ENCODE peak calls at places on chromosomes 16 and 17, in five cellular contexts. J, N, Z, R and C are unnamed samples.

GRCh38 chr16:87017388-87018012 is 299.7 kb downstream of the C16orf95 start:
- DNase-seq in N (no peak), R (peak; percentile 56), J (no peak), Z (no peak), C (no peak)

GRCh38 chr16:48535831-48536599 is 74.0 kb downstream of the N4BP1 start:
- DNase-seq in R (no peak), J (no peak), N (no peak), Z (peak; percentile 21), C (no peak)

GRCh38 chr16:87392823-87393679 is 915 bp downstream of the MAP1LC3B start:
- DNase-seq in Z (peak; percentile 56), N (peak; percentile 53), R (peak; percentile 41), J (no peak), C (no peak)

GRCh38 chr16:89000207-89000959 is 23.4 kb upstream of the CBFA2T3 start:
- DNase-seq in R (no peak), J (no peak), Z (no peak), N (no peak), C (no peak)

GRCh38 chr17:72566671-72567484 is 446.1 kb downstream of the SOX9 start:
- DNase-seq in Z (no peak), R (no peak), J (no peak), N (no peak), C (no peak)

GRCh38 chr17:65455972-65456343 is 105.5 kb downstream of the AXIN2 start:
- DNase-seq in N (no peak), R (no peak), J (no peak), Z (peak; percentile 27), C (no peak)

GRCh38 chr16:2085669-2086068 is 37.9 kb downstream of the TSC2 start:
- DNase-seq in R (no peak), J (no peak), Z (no peak), N (no peak), C (no peak)

GRCh38 chr17:5045496-5045895 is 10.3 kb upstream of the SLC52A1 start:
- DNase-seq in N (no peak), J (no peak), R (no peak), Z (no peak), C (no peak)

GRCh38 chr16:84641643-84642358 is 6.5 kb upstream of the KLHL36 start:
- DNase-seq in Z (no peak), N (no peak), J (no peak), R (no peak), C (no peak)

GRCh38 chr17:4335185-4335584 is 31.3 kb downstream of the UBE2G1 start:
- DNase-seq in N (no peak), J (no peak), Z (no peak), R (no peak), C (no peak)

GRCh38 chr17:72386619-72387237 is 265.9 kb downstream of the SOX9 start:
- DNase-seq in Z (no peak), N (no peak), R (no peak), J (no peak), C (no peak)

GRCh38 chr17:79986441-79987186 is 49.1 kb downstream of the TBC1D16 start:
- DNase-seq in N (no peak), Z (peak; percentile 50), R (no peak), J (no peak), C (no peak)

GRCh38 chr17:47719411-47720152 is 13.5 kb upstream of the TBX21 start:
- DNase-seq in J (no peak), Z (no peak), N (no peak), R (no peak), C (no peak)

GRCh38 chr16:84314814-84315213 is 20.1 kb downstream of the WFDC1 start:
- DNase-seq in Z (no peak), J (no peak), R (no peak), N (no peak), C (no peak)

GRCh38 chr16:46789075-46789474 is 40.9 kb upstream of the MYLK3 start:
- DNase-seq in R (no peak), J (no peak), N (no peak), Z (no peak), C (no peak)

GRCh38 chr16:17343028-17343427 is 127.7 kb downstream of the XYLT1 start:
- DNase-seq in N (no peak), Z (no peak), R (no peak), J (no peak), C (no peak)

GRCh38 chr16:85082553-85083050 is 29.7 kb downstream of the CIBAR2 start:
- DNase-seq in N (no peak), J (no peak), R (no peak), Z (no peak), C (no peak)

GRCh38 chr16:28207425-28207824 is 4.3 kb downstream of the XPO6 start:
- DNase-seq in Z (no peak), N (no peak), J (no peak), R (no peak), C (no peak)

GRCh38 chr17:80760501-80760900 is 215.9 kb downstream of the RPTOR start:
- DNase-seq in R (no peak), J (no peak), N (peak; percentile 77), Z (peak; percentile 29), C (no peak)

GRCh38 chr17:18213666-18214270 is 11.7 kb upstream of the LLGL1 start:
- DNase-seq in N (no peak), J (no peak), Z (no peak), R (no peak), C (no peak)

GRCh38 chr16:85361441-85362118 is 249.3 kb upstream of the CIBAR2 start:
- DNase-seq in Z (peak; percentile 94), R (no peak), J (no peak), N (peak; percentile 95), C (no peak)

DNA sequence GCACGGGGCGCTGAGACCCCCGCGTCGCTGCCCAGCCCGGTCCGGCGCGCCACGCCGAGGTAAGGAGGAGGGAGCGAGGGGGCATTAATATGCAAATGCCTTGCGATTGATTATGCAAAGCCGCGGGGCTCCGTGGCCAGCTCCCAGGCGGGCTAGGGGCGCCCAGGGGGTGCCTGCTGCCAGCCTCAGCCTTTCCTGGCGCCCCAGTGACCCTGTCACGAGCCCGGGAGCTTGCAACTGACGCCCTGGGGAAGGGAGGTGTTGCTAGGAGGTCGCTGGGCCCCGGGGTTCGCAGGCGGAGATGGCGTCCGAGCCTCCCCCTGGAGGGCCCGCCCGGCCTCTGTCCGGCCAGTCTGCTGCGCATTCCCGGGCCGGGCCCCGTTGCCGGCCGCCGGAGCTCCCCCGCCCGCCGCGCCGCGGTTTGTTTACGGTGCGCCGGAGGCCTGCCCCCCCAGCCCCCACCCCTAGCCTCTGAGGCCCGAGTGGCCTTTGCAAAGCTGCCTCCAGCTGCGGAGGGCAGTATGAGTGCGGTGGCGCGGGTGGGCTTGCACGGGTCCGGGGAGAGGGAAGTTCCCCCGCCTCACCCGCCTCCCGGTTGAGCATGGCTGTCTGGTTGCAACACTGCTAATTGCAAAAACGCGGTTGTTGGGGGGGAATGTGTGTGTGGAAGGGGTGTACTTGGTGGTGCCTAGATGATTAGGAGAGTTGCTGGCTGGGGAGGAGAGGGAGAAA is 435 bp downstream of the THRA start:
- DNase-seq in J (no peak), R (no peak), Z (peak; percentile 64), N (peak; percentile 51), C (peak; percentile 92)
- TF ChIP-seq POLR2A in J (no peak), R (no peak), Z (peak; percentile 77), N (no peak), C (no peak)

DNA sequence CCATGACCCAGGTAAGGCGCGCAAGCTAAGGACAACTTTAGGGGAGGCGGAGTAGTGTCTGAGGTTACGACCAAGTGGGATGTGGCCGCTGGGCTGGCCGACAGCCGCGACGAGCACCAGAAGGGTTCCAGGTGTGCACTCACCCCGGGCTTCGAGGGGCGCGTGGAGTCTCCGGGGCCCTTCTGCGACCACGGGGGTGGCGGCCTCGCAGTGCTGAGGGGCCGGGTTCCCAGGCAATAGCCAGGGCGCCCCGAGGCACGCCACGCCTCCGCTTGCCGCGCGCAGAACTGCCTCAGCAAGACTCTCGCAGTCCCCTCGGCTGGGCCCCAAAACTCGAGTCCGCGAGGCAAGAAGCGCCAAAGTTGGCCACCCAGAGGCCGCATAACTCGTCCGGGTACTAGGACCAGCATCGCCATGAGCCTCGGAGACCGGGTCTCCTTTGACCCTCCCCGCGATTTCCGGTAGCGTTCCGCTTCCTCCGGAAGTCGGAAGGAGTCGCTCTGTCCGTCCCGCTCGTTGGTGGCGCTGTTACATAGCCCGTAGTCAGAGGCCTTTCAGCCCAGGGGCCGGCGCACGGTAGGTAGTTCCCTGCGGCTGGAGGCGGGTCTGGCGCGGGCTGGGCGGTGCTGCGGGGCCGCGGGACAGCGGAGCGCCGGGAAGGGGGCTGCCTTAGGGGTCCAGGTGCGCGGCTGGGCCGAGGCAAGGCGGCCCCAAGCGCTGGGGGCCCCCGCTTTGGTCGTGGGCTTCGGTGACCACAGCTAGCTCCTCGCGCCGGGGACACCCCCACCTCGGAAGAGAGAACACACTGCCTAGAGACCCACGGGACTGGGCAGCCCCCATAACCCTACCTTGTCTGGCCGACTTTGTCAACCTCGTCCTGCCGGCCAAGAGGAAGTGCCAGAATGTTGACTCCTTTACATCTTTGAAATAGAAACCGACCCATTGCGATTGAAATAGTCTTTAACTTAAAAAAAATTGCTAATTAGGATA is at the start of the genes ADPRM and SCO1:
- DNase-seq in N (peak; percentile 95), R (peak; percentile 88), J (peak; percentile 69), Z (peak; percentile 96), C (peak; percentile 97)
- TF ChIP-seq POLR2A in N (peak; percentile 60), R (peak; percentile 78), J (no peak), Z (peak; percentile 90), C (peak; percentile 78)

GRCh38 chr17:38750312-38751121 is 2.0 kb upstream of the PSMB3 start:
- DNase-seq in Z (no peak), J (no peak), R (no peak), N (no peak), C (no peak)

GRCh38 chr17:38750044-38750311 is 1.8 kb upstream of the PCGF2 start:
- DNase-seq in J (no peak), R (no peak), Z (no peak), N (no peak), C (no peak)

GRCh38 chr17:38748329-38749221 is at the start of gene PCGF2:
- DNase-seq in Z (peak; percentile 87), J (no peak), R (peak; percentile 89), N (peak; percentile 85), C (peak; percentile 99)

GRCh38 chr17:38747385-38748328 is 479 bp downstream of the PCGF2 start:
- DNase-seq in J (no peak), R (no peak), N (no peak), Z (peak; percentile 66), C (no peak)

GRCh38 chr17:38749222-38750043 is 1.3 kb upstream of the PCGF2 start:
- DNase-seq in R (peak; percentile 65), N (peak; percentile 81), Z (peak; percentile 75), J (no peak), C (peak; percentile 96)
- TF ChIP-seq POLR2A in R (peak; percentile 96), N (no peak), Z (peak; percentile 75), J (no peak), C (peak; percentile 50)

DNA sequence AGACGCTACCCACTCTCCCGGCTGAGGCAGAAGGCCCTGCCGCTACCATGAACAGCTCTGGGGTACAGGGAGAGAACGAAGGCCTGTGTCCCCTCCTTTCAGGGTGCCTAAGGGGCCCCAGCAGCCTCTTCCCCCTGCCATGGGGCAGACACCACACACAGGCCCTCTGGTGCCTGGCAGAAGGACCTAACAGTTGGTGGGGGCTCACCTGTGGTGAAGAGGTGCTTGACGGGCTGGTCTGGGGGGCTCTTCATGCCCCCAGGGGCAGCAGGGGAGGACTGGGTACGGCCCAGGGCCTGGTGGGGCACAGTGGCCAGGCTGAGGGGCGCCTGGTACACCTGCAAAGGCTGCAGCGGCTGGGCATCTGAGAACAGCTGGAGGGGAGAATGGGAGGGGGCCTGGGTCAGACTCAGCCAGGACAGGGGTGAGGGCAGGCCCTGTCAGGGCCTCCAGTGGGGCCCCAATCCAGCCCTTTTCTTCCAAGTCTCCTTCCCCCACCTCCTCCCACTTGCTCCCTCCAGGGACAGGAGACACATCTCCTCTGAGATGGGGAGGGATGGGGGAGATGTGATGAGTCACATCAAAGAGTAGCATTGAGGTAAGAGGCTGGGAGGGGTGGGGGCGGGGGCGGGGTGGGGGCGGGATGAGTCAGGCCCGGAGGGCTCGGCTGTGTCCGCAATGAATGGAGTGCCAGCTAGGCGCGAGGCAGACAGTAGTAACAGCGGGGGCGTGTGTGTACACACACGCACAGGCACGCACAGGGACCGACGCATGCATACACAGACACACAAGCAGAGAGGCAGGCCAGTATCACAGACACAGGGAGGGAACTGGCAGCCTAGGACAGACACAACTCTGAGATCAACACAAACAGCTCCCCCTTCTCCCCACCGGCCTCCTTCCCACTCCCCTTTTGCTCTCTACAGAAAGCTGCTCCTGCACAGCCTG is 16.1 kb downstream of the G6PC3 start:
- DNase-seq in J (no peak), Z (peak; percentile 28), N (no peak), R (peak; percentile 96), C (no peak)
- TF ChIP-seq POLR2A in J (no peak), Z (no peak), N (no peak), R (no peak), C (no peak)